ENCODE peak calls at places on chromosomes 13 and 19, in nine cellular contexts. One of them, this sample, is unnamed.

GRCh38 chr13:52845766-52846566 is 2.5 kb downstream of the PCDH8 start:
- DNase-seq in uterus: no peak
- DNase-seq in fibroblast of pulmonary artery: peak; percentile 8
- DNase-seq in transverse colon: peak; percentile 55
- DNase-seq in tibial artery: no peak
- DNase-seq in gastrocnemius medialis: no peak
- DNase-seq in choroid plexus epithelial cell: peak; percentile 4
- DNase-seq in breast epithelium: no peak
- DNase-seq in mammary epithelial cell: no peak
- DNase-seq in this sample: peak; percentile 85

GRCh38 chr19:5292453-5292842 is 48.2 kb downstream of the PTPRS start:
- DNase-seq in tibial artery: peak; percentile 52
- DNase-seq in uterus: no peak
- DNase-seq in fibroblast of pulmonary artery: no peak
- DNase-seq in mammary epithelial cell: no peak
- DNase-seq in choroid plexus epithelial cell: no peak
- DNase-seq in breast epithelium: no peak
- DNase-seq in gastrocnemius medialis: no peak
- DNase-seq in transverse colon: peak; percentile 30
- DNase-seq in this sample: no peak

GRCh38 chr13:66354880-66355279 is 875.3 kb downstream of the PCDH9 start:
- DNase-seq in choroid plexus epithelial cell: no peak
- DNase-seq in gastrocnemius medialis: no peak
- DNase-seq in breast epithelium: no peak
- DNase-seq in fibroblast of pulmonary artery: no peak
- DNase-seq in mammary epithelial cell: no peak
- DNase-seq in tibial artery: no peak
- DNase-seq in transverse colon: no peak
- DNase-seq in uterus: no peak
- DNase-seq in this sample: no peak

GRCh38 chr13:39461685-39462266 is 141.2 kb downstream of the LHFPL6 start:
- DNase-seq in choroid plexus epithelial cell: peak; percentile 46
- DNase-seq in transverse colon: no peak
- DNase-seq in uterus: no peak
- DNase-seq in gastrocnemius medialis: no peak
- DNase-seq in mammary epithelial cell: no peak
- DNase-seq in breast epithelium: no peak
- DNase-seq in fibroblast of pulmonary artery: no peak
- DNase-seq in tibial artery: no peak
- DNase-seq in this sample: no peak

GRCh38 chr19:6059396-6059947 is 50.8 kb downstream of the RFX2 start:
- DNase-seq in gastrocnemius medialis: no peak
- DNase-seq in uterus: no peak
- DNase-seq in fibroblast of pulmonary artery: no peak
- DNase-seq in breast epithelium: no peak
- DNase-seq in choroid plexus epithelial cell: no peak
- DNase-seq in mammary epithelial cell: no peak
- DNase-seq in tibial artery: no peak
- DNase-seq in transverse colon: no peak
- DNase-seq in this sample: no peak

GRCh38 chr13:24923305-24923640 is 159.3 kb downstream of the RNF17 start:
- DNase-seq in transverse colon: no peak
- DNase-seq in choroid plexus epithelial cell: peak; percentile 88
- DNase-seq in uterus: no peak
- DNase-seq in tibial artery: no peak
- DNase-seq in breast epithelium: no peak
- DNase-seq in mammary epithelial cell: no peak
- DNase-seq in gastrocnemius medialis: no peak
- DNase-seq in fibroblast of pulmonary artery: peak; percentile 86
- DNase-seq in this sample: no peak

GRCh38 chr19:1945899-1946298 is 4.9 kb downstream of the CSNK1G2 start:
- DNase-seq in fibroblast of pulmonary artery: peak; percentile 25
- DNase-seq in breast epithelium: no peak
- DNase-seq in transverse colon: peak; percentile 65
- DNase-seq in gastrocnemius medialis: no peak
- DNase-seq in mammary epithelial cell: no peak
- DNase-seq in choroid plexus epithelial cell: peak; percentile 17
- DNase-seq in uterus: peak; percentile 50
- DNase-seq in tibial artery: no peak
- DNase-seq in this sample: peak; percentile 72

GRCh38 chr13:72151241-72151640 is 284.2 kb upstream of the DACH1 start:
- DNase-seq in tibial artery: no peak
- DNase-seq in fibroblast of pulmonary artery: peak; percentile 66
- DNase-seq in choroid plexus epithelial cell: peak; percentile 87
- DNase-seq in mammary epithelial cell: peak; percentile 51
- DNase-seq in transverse colon: no peak
- DNase-seq in gastrocnemius medialis: no peak
- DNase-seq in breast epithelium: no peak
- DNase-seq in uterus: no peak
- DNase-seq in this sample: no peak

GRCh38 chr19:38303517-38304351 is at the start of gene C19orf33:
- DNase-seq in transverse colon: peak; percentile 93
- DNase-seq in gastrocnemius medialis: no peak
- DNase-seq in tibial artery: no peak
- DNase-seq in uterus: no peak
- DNase-seq in fibroblast of pulmonary artery: no peak
- DNase-seq in breast epithelium: peak; percentile 69
- DNase-seq in mammary epithelial cell: peak; percentile 83
- DNase-seq in choroid plexus epithelial cell: no peak
- DNase-seq in this sample: no peak

GRCh38 chr13:23579072-23579885 is 9.1 kb downstream of the TNFRSF19 start:
- DNase-seq in breast epithelium: peak; percentile 91
- DNase-seq in gastrocnemius medialis: peak; percentile 78
- DNase-seq in uterus: peak; percentile 90
- DNase-seq in mammary epithelial cell: peak; percentile 82
- DNase-seq in choroid plexus epithelial cell: peak; percentile 90
- DNase-seq in tibial artery: peak; percentile 84
- DNase-seq in transverse colon: peak; percentile 92
- DNase-seq in fibroblast of pulmonary artery: peak; percentile 86
- DNase-seq in this sample: peak; percentile 97

GRCh38 chr13:31436478-31436877 is 236.7 kb downstream of the B3GLCT start:
- DNase-seq in choroid plexus epithelial cell: peak; percentile 36
- DNase-seq in gastrocnemius medialis: no peak
- DNase-seq in breast epithelium: no peak
- DNase-seq in fibroblast of pulmonary artery: no peak
- DNase-seq in transverse colon: no peak
- DNase-seq in uterus: no peak
- DNase-seq in tibial artery: no peak
- DNase-seq in mammary epithelial cell: no peak
- DNase-seq in this sample: no peak

GRCh38 chr13:61648546-61648945 is 232.9 kb upstream of the PCDH20 start:
- DNase-seq in fibroblast of pulmonary artery: no peak
- DNase-seq in transverse colon: no peak
- DNase-seq in choroid plexus epithelial cell: no peak
- DNase-seq in uterus: no peak
- DNase-seq in breast epithelium: no peak
- DNase-seq in gastrocnemius medialis: no peak
- DNase-seq in tibial artery: no peak
- DNase-seq in mammary epithelial cell: no peak
- DNase-seq in this sample: no peak

GRCh38 chr13:91468301-91468700 is 69.9 kb downstream of the GPC5 start:
- DNase-seq in transverse colon: no peak
- DNase-seq in choroid plexus epithelial cell: no peak
- DNase-seq in mammary epithelial cell: peak; percentile 40
- DNase-seq in tibial artery: no peak
- DNase-seq in fibroblast of pulmonary artery: peak; percentile 1
- DNase-seq in breast epithelium: no peak
- DNase-seq in uterus: no peak
- DNase-seq in gastrocnemius medialis: no peak
- DNase-seq in this sample: no peak

GRCh38 chr13:19791953-19792537 is 9.3 kb upstream of the PSPC1 start:
- DNase-seq in choroid plexus epithelial cell: no peak
- DNase-seq in breast epithelium: no peak
- DNase-seq in gastrocnemius medialis: no peak
- DNase-seq in mammary epithelial cell: no peak
- DNase-seq in uterus: no peak
- DNase-seq in fibroblast of pulmonary artery: no peak
- DNase-seq in transverse colon: no peak
- DNase-seq in tibial artery: no peak
- DNase-seq in this sample: no peak

GRCh38 chr13:97977376-97977705 is 23.9 kb downstream of the IPO5 start:
- DNase-seq in choroid plexus epithelial cell: peak; percentile 38
- DNase-seq in transverse colon: no peak
- DNase-seq in tibial artery: no peak
- DNase-seq in fibroblast of pulmonary artery: no peak
- DNase-seq in uterus: no peak
- DNase-seq in gastrocnemius medialis: no peak
- DNase-seq in breast epithelium: no peak
- DNase-seq in mammary epithelial cell: no peak
- DNase-seq in this sample: no peak

DNA sequence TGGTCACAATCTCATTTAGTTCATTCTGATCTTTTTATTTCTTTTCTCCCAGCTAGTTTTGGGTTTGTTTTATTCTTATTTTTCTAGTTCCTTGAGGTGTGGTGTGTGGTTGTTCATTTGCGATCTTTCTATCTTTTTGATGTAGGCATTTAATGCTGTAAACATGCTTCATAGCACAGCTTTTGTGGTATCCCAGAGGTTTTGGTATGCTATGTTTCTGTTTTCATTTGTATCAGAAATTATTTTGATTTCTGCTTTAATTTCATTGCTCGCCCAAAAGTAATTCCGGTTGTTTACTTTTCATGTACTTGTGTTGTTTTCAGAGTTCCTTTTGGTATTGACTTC is 12.6 kb downstream of the DNAJC3 start:
- DNase-seq in breast epithelium: no peak
- DNase-seq in gastrocnemius medialis: no peak
- DNase-seq in choroid plexus epithelial cell: no peak
- DNase-seq in tibial artery: no peak
- DNase-seq in mammary epithelial cell: no peak
- DNase-seq in fibroblast of pulmonary artery: no peak
- DNase-seq in uterus: no peak
- DNase-seq in transverse colon: no peak
- DNase-seq in this sample: no peak
- TF ChIP-seq CTCF in breast epithelium: no peak
- TF ChIP-seq CTCF in gastrocnemius medialis: no peak
- TF ChIP-seq CTCF in choroid plexus epithelial cell: no peak
- TF ChIP-seq CTCF in tibial artery: no peak
- TF ChIP-seq CTCF in mammary epithelial cell: no peak
- TF ChIP-seq CTCF in fibroblast of pulmonary artery: no peak
- TF ChIP-seq CTCF in uterus: no peak
- TF ChIP-seq CTCF in transverse colon: no peak
- TF ChIP-seq CTCF in this sample: no peak

GRCh38 chr19:3224346-3225325 is at the start of gene CELF5:
- DNase-seq in tibial artery: no peak
- DNase-seq in gastrocnemius medialis: no peak
- DNase-seq in transverse colon: peak; percentile 53
- DNase-seq in uterus: no peak
- DNase-seq in mammary epithelial cell: no peak
- DNase-seq in fibroblast of pulmonary artery: peak; percentile 11
- DNase-seq in choroid plexus epithelial cell: peak; percentile 11
- DNase-seq in breast epithelium: no peak
- DNase-seq in this sample: peak; percentile 64
- TF ChIP-seq CTCF in tibial artery: peak; percentile 45
- TF ChIP-seq CTCF in gastrocnemius medialis: peak; percentile 63
- TF ChIP-seq CTCF in transverse colon: peak; percentile 54
- TF ChIP-seq CTCF in uterus: peak; percentile 62
- TF ChIP-seq CTCF in mammary epithelial cell: no peak
- TF ChIP-seq CTCF in fibroblast of pulmonary artery: no peak
- TF ChIP-seq CTCF in choroid plexus epithelial cell: peak; percentile 21
- TF ChIP-seq CTCF in breast epithelium: no peak
- TF ChIP-seq CTCF in this sample: peak; percentile 72

GRCh38 chr19:42412223-42412622 is 15.0 kb downstream of the LIPE start:
- DNase-seq in fibroblast of pulmonary artery: no peak
- DNase-seq in choroid plexus epithelial cell: no peak
- DNase-seq in gastrocnemius medialis: no peak
- DNase-seq in transverse colon: peak; percentile 81
- DNase-seq in mammary epithelial cell: no peak
- DNase-seq in breast epithelium: no peak
- DNase-seq in uterus: no peak
- DNase-seq in tibial artery: no peak
- DNase-seq in this sample: no peak
- TF ChIP-seq CTCF in fibroblast of pulmonary artery: no peak
- TF ChIP-seq CTCF in choroid plexus epithelial cell: no peak
- TF ChIP-seq CTCF in gastrocnemius medialis: no peak
- TF ChIP-seq CTCF in transverse colon: no peak
- TF ChIP-seq CTCF in mammary epithelial cell: no peak
- TF ChIP-seq CTCF in breast epithelium: no peak
- TF ChIP-seq CTCF in uterus: no peak
- TF ChIP-seq CTCF in tibial artery: no peak
- TF ChIP-seq CTCF in this sample: no peak

GRCh38 chr13:27621116-27621365 is 651 bp upstream of the POLR1D start:
- DNase-seq in tibial artery: no peak
- DNase-seq in transverse colon: no peak
- DNase-seq in uterus: no peak
- DNase-seq in mammary epithelial cell: no peak
- DNase-seq in gastrocnemius medialis: no peak
- DNase-seq in fibroblast of pulmonary artery: no peak
- DNase-seq in breast epithelium: no peak
- DNase-seq in choroid plexus epithelial cell: no peak
- DNase-seq in this sample: no peak

GRCh38 chr13:27622881-27623280 is 1.2 kb downstream of the POLR1D start:
- DNase-seq in tibial artery: no peak
- DNase-seq in mammary epithelial cell: no peak
- DNase-seq in breast epithelium: no peak
- DNase-seq in fibroblast of pulmonary artery: no peak
- DNase-seq in gastrocnemius medialis: no peak
- DNase-seq in uterus: no peak
- DNase-seq in transverse colon: no peak
- DNase-seq in choroid plexus epithelial cell: no peak
- DNase-seq in this sample: no peak

GRCh38 chr13:27621366-27622101 is at the start of gene POLR1D:
- DNase-seq in fibroblast of pulmonary artery: peak; percentile 69
- DNase-seq in gastrocnemius medialis: peak; percentile 71
- DNase-seq in transverse colon: peak; percentile 89
- DNase-seq in choroid plexus epithelial cell: peak; percentile 80
- DNase-seq in mammary epithelial cell: peak; percentile 93
- DNase-seq in uterus: peak; percentile 74
- DNase-seq in tibial artery: peak; percentile 71
- DNase-seq in breast epithelium: peak; percentile 76
- DNase-seq in this sample: peak; percentile 66

GRCh38 chr13:27620377-27621115 is at the start of gene LNX2:
- DNase-seq in transverse colon: peak; percentile 99
- DNase-seq in choroid plexus epithelial cell: peak; percentile 98
- DNase-seq in breast epithelium: peak; percentile 99
- DNase-seq in gastrocnemius medialis: peak; percentile 98
- DNase-seq in mammary epithelial cell: peak; percentile 97
- DNase-seq in fibroblast of pulmonary artery: peak; percentile 97
- DNase-seq in uterus: peak; percentile 97
- DNase-seq in tibial artery: peak; percentile 98
- DNase-seq in this sample: peak; percentile 99

DNA sequence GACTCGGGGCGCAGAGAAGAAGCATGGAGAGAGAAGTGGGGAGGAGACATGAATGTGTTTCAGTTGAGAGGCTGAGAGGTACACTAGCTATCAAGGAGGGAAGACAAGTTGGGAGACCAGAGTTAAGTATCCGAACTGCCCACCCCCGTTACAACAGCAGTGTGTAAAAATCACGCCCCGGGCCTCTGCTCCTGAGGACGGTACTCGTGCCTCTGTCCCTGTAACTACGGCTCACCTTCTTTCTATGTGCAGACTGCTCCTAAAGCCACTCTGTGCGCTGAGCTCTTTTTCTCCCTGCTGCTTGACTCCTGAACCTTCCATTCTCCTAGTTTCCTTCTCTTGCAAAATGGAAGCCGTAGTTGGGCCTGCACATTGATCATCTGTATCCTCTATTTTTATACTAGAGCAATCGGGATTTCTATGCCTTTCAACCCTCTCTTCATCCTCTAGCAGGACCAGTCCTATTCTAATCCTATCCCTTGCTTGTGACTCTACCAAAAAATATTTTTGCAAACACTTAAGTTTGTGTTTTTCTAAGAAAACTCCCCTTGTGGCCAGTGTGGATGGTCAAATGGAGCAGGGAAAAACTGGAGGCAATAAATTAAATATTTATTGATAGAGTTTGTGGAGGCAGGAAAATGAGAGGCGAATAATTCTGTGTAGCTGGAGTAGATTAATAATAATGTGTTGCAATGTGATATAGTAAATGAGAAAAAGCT is 569 bp downstream of the POLR1D start:
- DNase-seq in choroid plexus epithelial cell: peak; percentile 26
- DNase-seq in breast epithelium: no peak
- DNase-seq in mammary epithelial cell: no peak
- DNase-seq in fibroblast of pulmonary artery: peak; percentile 23
- DNase-seq in transverse colon: peak; percentile 35
- DNase-seq in uterus: no peak
- DNase-seq in tibial artery: no peak
- DNase-seq in gastrocnemius medialis: no peak
- DNase-seq in this sample: no peak
- TF ChIP-seq CTCF in choroid plexus epithelial cell: peak; percentile 47
- TF ChIP-seq CTCF in breast epithelium: no peak
- TF ChIP-seq CTCF in mammary epithelial cell: no peak
- TF ChIP-seq CTCF in fibroblast of pulmonary artery: peak; percentile 43
- TF ChIP-seq CTCF in transverse colon: no peak
- TF ChIP-seq CTCF in uterus: no peak
- TF ChIP-seq CTCF in tibial artery: no peak
- TF ChIP-seq CTCF in gastrocnemius medialis: no peak
- TF ChIP-seq CTCF in this sample: no peak